ENCODE peak calls at places on chromosomes 7 and 10, in nine cellular contexts. U, R, V, C, E, N, Y, F and J are unnamed samples.
A peak's percentile ranks its signal among the peaks of the same experiment; 100 is the strongest.

GRCh38 chr7:39504963-39505362 is 61.2 kb upstream of the YAE1 start:
- DNase-seq in U (no peak), F (peak; percentile 21), E (no peak), Y (no peak), N (no peak), R (no peak), C (no peak), V (peak; percentile 12), J (no peak)

GRCh38 chr10:62093863-62094291 is 174.8 kb downstream of the RTKN2 start:
- DNase-seq in U (no peak), V (peak; percentile 72), C (no peak), R (no peak), E (no peak), Y (no peak), F (peak; percentile 94), N (no peak), J (no peak)

GRCh38 chr7:79287976-79288375 is 165.5 kb downstream of the MAGI2 start:
- DNase-seq in E (no peak), F (no peak), N (no peak), R (no peak), C (no peak), V (no peak), Y (no peak), U (no peak), J (no peak)

GRCh38 chr10:132158122-132158741 is 28.5 kb upstream of the DPYSL4 start:
- DNase-seq in N (no peak), R (no peak), C (no peak), U (no peak), V (no peak), E (peak; percentile 59), Y (peak; percentile 81), F (no peak), J (no peak)

GRCh38 chr10:66837990-66838389 is 87.8 kb upstream of the LRRTM3 start:
- DNase-seq in R (no peak), E (no peak), U (no peak), V (peak; percentile 9), C (no peak), F (peak; percentile 51), N (no peak), Y (no peak), J (no peak)

GRCh38 chr7:123191132-123191531 is 8.6 kb downstream of the SLC13A1 start:
- DNase-seq in R (no peak), E (no peak), N (no peak), Y (no peak), V (no peak), U (no peak), C (no peak), F (no peak), J (no peak)

GRCh38 chr10:113958631-113959382 is 84.9 kb upstream of the ADRB1 start:
- DNase-seq in V (peak; percentile 94), C (peak; percentile 27), U (no peak), E (no peak), R (no peak), N (no peak), Y (no peak), F (peak; percentile 90), J (no peak)

GRCh38 chr7:24035653-24036414 is 248.2 kb upstream of the NPY start:
- DNase-seq in F (no peak), U (no peak), R (no peak), E (no peak), V (no peak), N (no peak), C (no peak), Y (no peak), J (no peak)

GRCh38 chr10:77737608-77738007 is 100.0 kb upstream of the KCNMA1 start:
- DNase-seq in R (no peak), U (no peak), V (peak; percentile 77), N (no peak), E (no peak), Y (no peak), F (peak; percentile 86), C (no peak), J (no peak)

GRCh38 chr7:26171601-26172000 is 19.6 kb downstream of the NFE2L3 start:
- DNase-seq in E (no peak), C (no peak), N (no peak), V (no peak), Y (no peak), F (no peak), U (no peak), R (no peak), J (no peak)

GRCh38 chr10:119817991-119818888 is 54.4 kb downstream of the MCMBP start:
- DNase-seq in U (no peak), N (no peak), F (peak; percentile 52), V (peak; percentile 54), R (peak; percentile 64), Y (no peak), C (no peak), E (no peak), J (peak; percentile 95)

GRCh38 chr10:24871501-24871900 is 80.9 kb downstream of the PRTFDC1 start:
- DNase-seq in Y (no peak), E (no peak), N (no peak), C (no peak), R (no peak), F (no peak), U (no peak), V (no peak), J (no peak)

GRCh38 chr10:80172896-80173295 is 32.4 kb downstream of the ANXA11 start:
- DNase-seq in U (no peak), Y (no peak), F (no peak), N (no peak), E (no peak), C (no peak), V (no peak), R (no peak), J (no peak)

GRCh38 chr7:158531661-158532060 is 56.0 kb downstream of the PTPRN2 start:
- DNase-seq in E (no peak), U (no peak), R (no peak), Y (no peak), F (no peak), C (no peak), V (no peak), N (no peak), J (no peak)

GRCh38 chr7:33794959-33795358 is 110.4 kb upstream of the BMPER start:
- DNase-seq in C (no peak), N (no peak), U (no peak), Y (no peak), E (no peak), V (no peak), R (no peak), F (no peak), J (no peak)

GRCh38 chr7:102433319-102434038 is at the start of gene ORAI2:
- DNase-seq in E (peak; percentile 82), N (no peak), F (peak; percentile 58), U (no peak), Y (peak; percentile 89), C (peak; percentile 79), V (peak; percentile 93), R (peak; percentile 76), J (no peak)

GRCh38 chr7:70312336-70312735 is 714.1 kb downstream of the AUTS2 start:
- DNase-seq in C (no peak), N (no peak), E (peak; percentile 44), R (no peak), V (no peak), Y (no peak), U (no peak), F (no peak), J (no peak)

GRCh38 chr10:2972216-2972615 is 95.1 kb upstream of the PFKP start:
- DNase-seq in N (no peak), E (no peak), C (no peak), R (no peak), V (no peak), U (no peak), F (no peak), Y (no peak), J (no peak)

GRCh38 chr10:110212119-110213006 is 5.0 kb downstream of the MXI1 start:
- DNase-seq in C (no peak), Y (peak; percentile 74), U (no peak), E (peak; percentile 69), N (no peak), V (no peak), F (no peak), R (no peak), J (peak; percentile 40)

GRCh38 chr10:51462076-51462779 is 237.2 kb downstream of the CSTF2T start:
- DNase-seq in N (no peak), C (no peak), V (no peak), E (no peak), U (no peak), Y (no peak), F (peak; percentile 24), R (no peak), J (no peak)

GRCh38 chr7:28077616-28078015 is 103.0 kb downstream of the JAZF1 start:
- DNase-seq in F (no peak), C (no peak), Y (no peak), U (no peak), R (no peak), E (no peak), N (no peak), V (no peak), J (no peak)